ENCODE peak calls at places on chromosome 6, in nine cellular contexts. One of them, this sample, is unnamed.

GRCh38 chr6:158061361-158061708 is 79.7 kb downstream of the SYNJ2 start:
- DNase-seq in T-helper 1 cell: no peak
- DNase-seq in AG08396: no peak
- DNase-seq in GM04503: no peak
- DNase-seq in NCI-H510A treated with DMSO at 0.1 percent for 48 hours: no peak
- DNase-seq in activated naive CD4-positive, alpha-beta T cell: no peak
- DNase-seq in stimulated activated CD8-positive, alpha-beta memory T cell treated with anti-CD3 and anti-CD28 coated beads, Interleukin-4, amount 100 ng/mL, for 24 hours: no peak
- DNase-seq in right atrium auricular region: no peak
- DNase-seq in stromal cell of bone marrow: no peak
- DNase-seq in this sample: no peak

GRCh38 chr6:141195251-141195832 is 937.4 kb upstream of the GJE1 start:
- DNase-seq in T-helper 1 cell: no peak
- DNase-seq in AG08396: no peak
- DNase-seq in GM04503: no peak
- DNase-seq in NCI-H510A treated with DMSO at 0.1 percent for 48 hours: no peak
- DNase-seq in activated naive CD4-positive, alpha-beta T cell: no peak
- DNase-seq in stimulated activated CD8-positive, alpha-beta memory T cell treated with anti-CD3 and anti-CD28 coated beads, Interleukin-4, amount 100 ng/mL, for 24 hours: no peak
- DNase-seq in right atrium auricular region: no peak
- DNase-seq in stromal cell of bone marrow: no peak
- DNase-seq in this sample: no peak

GRCh38 chr6:129901910-129902309 is 40.8 kb upstream of the TMEM244 start:
- DNase-seq in T-helper 1 cell: no peak
- DNase-seq in AG08396: no peak
- DNase-seq in GM04503: no peak
- DNase-seq in NCI-H510A treated with DMSO at 0.1 percent for 48 hours: no peak
- DNase-seq in activated naive CD4-positive, alpha-beta T cell: no peak
- DNase-seq in stimulated activated CD8-positive, alpha-beta memory T cell treated with anti-CD3 and anti-CD28 coated beads, Interleukin-4, amount 100 ng/mL, for 24 hours: no peak
- DNase-seq in right atrium auricular region: no peak
- DNase-seq in stromal cell of bone marrow: no peak
- DNase-seq in this sample: no peak

GRCh38 chr6:89251170-89251569 is 34.0 kb upstream of the GABRR1 start:
- DNase-seq in T-helper 1 cell: no peak
- DNase-seq in AG08396: no peak
- DNase-seq in GM04503: no peak
- DNase-seq in NCI-H510A treated with DMSO at 0.1 percent for 48 hours: no peak
- DNase-seq in activated naive CD4-positive, alpha-beta T cell: no peak
- DNase-seq in stimulated activated CD8-positive, alpha-beta memory T cell treated with anti-CD3 and anti-CD28 coated beads, Interleukin-4, amount 100 ng/mL, for 24 hours: no peak
- DNase-seq in right atrium auricular region: no peak
- DNase-seq in stromal cell of bone marrow: no peak
- DNase-seq in this sample: no peak

GRCh38 chr6:72788188-72788587 is 166.3 kb downstream of the KCNQ5 start:
- DNase-seq in T-helper 1 cell: no peak
- DNase-seq in AG08396: no peak
- DNase-seq in GM04503: no peak
- DNase-seq in NCI-H510A treated with DMSO at 0.1 percent for 48 hours: no peak
- DNase-seq in activated naive CD4-positive, alpha-beta T cell: no peak
- DNase-seq in stimulated activated CD8-positive, alpha-beta memory T cell treated with anti-CD3 and anti-CD28 coated beads, Interleukin-4, amount 100 ng/mL, for 24 hours: no peak
- DNase-seq in right atrium auricular region: no peak
- DNase-seq in stromal cell of bone marrow: no peak
- DNase-seq in this sample: no peak

GRCh38 chr6:11412616-11413015 is 124.9 kb upstream of the TMEM170B start:
- DNase-seq in T-helper 1 cell: peak
- DNase-seq in AG08396: no peak
- DNase-seq in GM04503: no peak
- DNase-seq in NCI-H510A treated with DMSO at 0.1 percent for 48 hours: no peak
- DNase-seq in activated naive CD4-positive, alpha-beta T cell: no peak
- DNase-seq in stimulated activated CD8-positive, alpha-beta memory T cell treated with anti-CD3 and anti-CD28 coated beads, Interleukin-4, amount 100 ng/mL, for 24 hours: no peak
- DNase-seq in right atrium auricular region: no peak
- DNase-seq in stromal cell of bone marrow: no peak
- DNase-seq in this sample: no peak

GRCh38 chr6:30709101-30709868 is 7.8 kb downstream of the MDC1 start:
- DNase-seq in T-helper 1 cell: no peak
- DNase-seq in AG08396: no peak
- DNase-seq in GM04503: no peak
- DNase-seq in NCI-H510A treated with DMSO at 0.1 percent for 48 hours: no peak
- DNase-seq in activated naive CD4-positive, alpha-beta T cell: no peak
- DNase-seq in stimulated activated CD8-positive, alpha-beta memory T cell treated with anti-CD3 and anti-CD28 coated beads, Interleukin-4, amount 100 ng/mL, for 24 hours: no peak
- DNase-seq in right atrium auricular region: no peak
- DNase-seq in stromal cell of bone marrow: no peak
- DNase-seq in this sample: no peak

GRCh38 chr6:71406871-71407860 is 118.6 kb downstream of the OGFRL1 start:
- DNase-seq in T-helper 1 cell: no peak
- DNase-seq in AG08396: no peak
- DNase-seq in GM04503: no peak
- DNase-seq in NCI-H510A treated with DMSO at 0.1 percent for 48 hours: no peak
- DNase-seq in activated naive CD4-positive, alpha-beta T cell: no peak
- DNase-seq in stimulated activated CD8-positive, alpha-beta memory T cell treated with anti-CD3 and anti-CD28 coated beads, Interleukin-4, amount 100 ng/mL, for 24 hours: no peak
- DNase-seq in right atrium auricular region: no peak
- DNase-seq in stromal cell of bone marrow: no peak
- DNase-seq in this sample: no peak

GRCh38 chr6:118725944-118726343 is 74.6 kb upstream of the CEP85L start:
- DNase-seq in T-helper 1 cell: peak
- DNase-seq in AG08396: no peak
- DNase-seq in GM04503: no peak
- DNase-seq in NCI-H510A treated with DMSO at 0.1 percent for 48 hours: no peak
- DNase-seq in activated naive CD4-positive, alpha-beta T cell: peak
- DNase-seq in stimulated activated CD8-positive, alpha-beta memory T cell treated with anti-CD3 and anti-CD28 coated beads, Interleukin-4, amount 100 ng/mL, for 24 hours: peak
- DNase-seq in right atrium auricular region: no peak
- DNase-seq in stromal cell of bone marrow: no peak
- DNase-seq in this sample: no peak

GRCh38 chr6:49001856-49002255 is 461.2 kb downstream of the MMUT start:
- DNase-seq in T-helper 1 cell: no peak
- DNase-seq in AG08396: no peak
- DNase-seq in GM04503: peak
- DNase-seq in NCI-H510A treated with DMSO at 0.1 percent for 48 hours: no peak
- DNase-seq in activated naive CD4-positive, alpha-beta T cell: no peak
- DNase-seq in stimulated activated CD8-positive, alpha-beta memory T cell treated with anti-CD3 and anti-CD28 coated beads, Interleukin-4, amount 100 ng/mL, for 24 hours: no peak
- DNase-seq in right atrium auricular region: no peak
- DNase-seq in stromal cell of bone marrow: peak
- DNase-seq in this sample: no peak

GRCh38 chr6:79045966-79046365 is 32.1 kb downstream of the PHIP start:
- DNase-seq in T-helper 1 cell: no peak
- DNase-seq in AG08396: no peak
- DNase-seq in GM04503: no peak
- DNase-seq in NCI-H510A treated with DMSO at 0.1 percent for 48 hours: no peak
- DNase-seq in activated naive CD4-positive, alpha-beta T cell: no peak
- DNase-seq in stimulated activated CD8-positive, alpha-beta memory T cell treated with anti-CD3 and anti-CD28 coated beads, Interleukin-4, amount 100 ng/mL, for 24 hours: no peak
- DNase-seq in right atrium auricular region: no peak
- DNase-seq in stromal cell of bone marrow: no peak
- DNase-seq in this sample: no peak

GRCh38 chr6:168167431-168168315 is 88.7 kb upstream of the FRMD1 start:
- DNase-seq in T-helper 1 cell: no peak
- DNase-seq in AG08396: no peak
- DNase-seq in GM04503: no peak
- DNase-seq in NCI-H510A treated with DMSO at 0.1 percent for 48 hours: no peak
- DNase-seq in activated naive CD4-positive, alpha-beta T cell: no peak
- DNase-seq in stimulated activated CD8-positive, alpha-beta memory T cell treated with anti-CD3 and anti-CD28 coated beads, Interleukin-4, amount 100 ng/mL, for 24 hours: no peak
- DNase-seq in right atrium auricular region: peak
- DNase-seq in stromal cell of bone marrow: no peak
- DNase-seq in this sample: no peak

GRCh38 chr6:37731888-37732287 is 34.2 kb upstream of the MDGA1 start:
- DNase-seq in T-helper 1 cell: peak
- DNase-seq in AG08396: no peak
- DNase-seq in GM04503: no peak
- DNase-seq in NCI-H510A treated with DMSO at 0.1 percent for 48 hours: peak
- DNase-seq in activated naive CD4-positive, alpha-beta T cell: no peak
- DNase-seq in stimulated activated CD8-positive, alpha-beta memory T cell treated with anti-CD3 and anti-CD28 coated beads, Interleukin-4, amount 100 ng/mL, for 24 hours: peak
- DNase-seq in right atrium auricular region: no peak
- DNase-seq in stromal cell of bone marrow: no peak
- DNase-seq in this sample: peak

GRCh38 chr6:53691667-53692133 is 26.1 kb upstream of the KLHL31 start:
- DNase-seq in T-helper 1 cell: no peak
- DNase-seq in AG08396: no peak
- DNase-seq in GM04503: no peak
- DNase-seq in NCI-H510A treated with DMSO at 0.1 percent for 48 hours: no peak
- DNase-seq in activated naive CD4-positive, alpha-beta T cell: no peak
- DNase-seq in stimulated activated CD8-positive, alpha-beta memory T cell treated with anti-CD3 and anti-CD28 coated beads, Interleukin-4, amount 100 ng/mL, for 24 hours: no peak
- DNase-seq in right atrium auricular region: no peak
- DNase-seq in stromal cell of bone marrow: no peak
- DNase-seq in this sample: no peak

GRCh38 chr6:83867527-83868161 is 8.2 kb downstream of the CYB5R4 start:
- DNase-seq in T-helper 1 cell: no peak
- DNase-seq in AG08396: no peak
- DNase-seq in GM04503: peak
- DNase-seq in NCI-H510A treated with DMSO at 0.1 percent for 48 hours: no peak
- DNase-seq in activated naive CD4-positive, alpha-beta T cell: no peak
- DNase-seq in stimulated activated CD8-positive, alpha-beta memory T cell treated with anti-CD3 and anti-CD28 coated beads, Interleukin-4, amount 100 ng/mL, for 24 hours: no peak
- DNase-seq in right atrium auricular region: peak
- DNase-seq in stromal cell of bone marrow: peak
- DNase-seq in this sample: peak

GRCh38 chr6:30263734-30264133 is 50.5 kb upstream of the TRIM26 start:
- DNase-seq in T-helper 1 cell: no peak
- DNase-seq in AG08396: peak
- DNase-seq in GM04503: peak
- DNase-seq in NCI-H510A treated with DMSO at 0.1 percent for 48 hours: no peak
- DNase-seq in activated naive CD4-positive, alpha-beta T cell: no peak
- DNase-seq in stimulated activated CD8-positive, alpha-beta memory T cell treated with anti-CD3 and anti-CD28 coated beads, Interleukin-4, amount 100 ng/mL, for 24 hours: no peak
- DNase-seq in right atrium auricular region: no peak
- DNase-seq in stromal cell of bone marrow: peak
- DNase-seq in this sample: peak

GRCh38 chr6:123215211-123215610 is 219.2 kb downstream of the CLVS2 start:
- DNase-seq in T-helper 1 cell: no peak
- DNase-seq in AG08396: no peak
- DNase-seq in GM04503: no peak
- DNase-seq in NCI-H510A treated with DMSO at 0.1 percent for 48 hours: no peak
- DNase-seq in activated naive CD4-positive, alpha-beta T cell: no peak
- DNase-seq in stimulated activated CD8-positive, alpha-beta memory T cell treated with anti-CD3 and anti-CD28 coated beads, Interleukin-4, amount 100 ng/mL, for 24 hours: no peak
- DNase-seq in right atrium auricular region: no peak
- DNase-seq in stromal cell of bone marrow: no peak
- DNase-seq in this sample: no peak